ENCODE peak calls at places on chromosomes 13 and 19, in four cellular contexts. E is vagina, L is HepG2, F is A549. V is an unnamed sample.
A peak's percentile ranks its signal among the peaks of the same experiment; 100 is the strongest.

GRCh38 chr19:15107056-15108010 is at the start of gene SYDE1:
- DNase-seq in E (no peak), L (peak; percentile 50), F (peak; percentile 33), V (no peak)

GRCh38 chr19:20860339-20860738 is 62.7 kb upstream of the ZNF85 start:
- DNase-seq in E (no peak), L (no peak), F (no peak), V (no peak)

GRCh38 chr19:10884273-10884672 is 12.9 kb downstream of the CARM1 start:
- DNase-seq in E (no peak), L (no peak), F (no peak), V (no peak)

GRCh38 chr19:6126335-6126974 is 9.0 kb upstream of the ACSBG2 start:
- DNase-seq in E (no peak), L (peak; percentile 67), F (peak; percentile 86), V (no peak)

GRCh38 chr19:42076375-42076944 is 494 bp downstream of the ZNF574 start:
- DNase-seq in E (no peak), L (no peak), F (no peak), V (no peak)

GRCh38 chr13:24148414-24149305 is 11.9 kb upstream of the SPATA13 start:
- DNase-seq in E (no peak), L (peak; percentile 90), F (peak; percentile 92), V (no peak)

GRCh38 chr13:24505256-24505655 is 7.3 kb downstream of the PARP4 start:
- DNase-seq in E (no peak), L (no peak), F (no peak), V (peak; percentile 42)

GRCh38 chr13:79837741-79838450 is 356.9 kb downstream of the NDFIP2 start:
- DNase-seq in E (no peak), L (no peak), F (no peak), V (no peak)

GRCh38 chr13:110853235-110853721 is 61.6 kb downstream of the ANKRD10 start:
- DNase-seq in E (peak; percentile 37), L (no peak), F (no peak), V (no peak)

GRCh38 chr13:28528388-28528787 is 33.5 kb upstream of the FLT1 start:
- DNase-seq in E (no peak), L (no peak), F (no peak), V (no peak)

GRCh38 chr19:34178276-34178614 is 5.9 kb downstream of the LSM14A start:
- DNase-seq in E (no peak), L (no peak), F (no peak), V (no peak)

GRCh38 chr19:29668746-29669609 is 3.7 kb downstream of the PLEKHF1 start:
- DNase-seq in E (no peak), L (no peak), F (no peak), V (no peak)

GRCh38 chr19:17751103-17751911 is at the start of gene FCHO1:
- DNase-seq in E (no peak), L (peak; percentile 45), F (no peak), V (peak; percentile 78)
- TF ChIP-seq POLR2A in E (no peak), L (peak; percentile 26), F (no peak), V (no peak)

GRCh38 chr13:75541287-75541686 is 3.6 kb upstream of the COMMD6 start:
- DNase-seq in E (no peak), L (no peak), F (no peak), V (no peak)

GRCh38 chr13:75533866-75534265 is 3.8 kb downstream of the COMMD6 start:
- DNase-seq in E (no peak), L (no peak), F (no peak), V (no peak)

GRCh38 chr13:75541961-75542360 is 4.3 kb upstream of the COMMD6 start:
- DNase-seq in E (no peak), L (no peak), F (no peak), V (no peak)

DNA sequence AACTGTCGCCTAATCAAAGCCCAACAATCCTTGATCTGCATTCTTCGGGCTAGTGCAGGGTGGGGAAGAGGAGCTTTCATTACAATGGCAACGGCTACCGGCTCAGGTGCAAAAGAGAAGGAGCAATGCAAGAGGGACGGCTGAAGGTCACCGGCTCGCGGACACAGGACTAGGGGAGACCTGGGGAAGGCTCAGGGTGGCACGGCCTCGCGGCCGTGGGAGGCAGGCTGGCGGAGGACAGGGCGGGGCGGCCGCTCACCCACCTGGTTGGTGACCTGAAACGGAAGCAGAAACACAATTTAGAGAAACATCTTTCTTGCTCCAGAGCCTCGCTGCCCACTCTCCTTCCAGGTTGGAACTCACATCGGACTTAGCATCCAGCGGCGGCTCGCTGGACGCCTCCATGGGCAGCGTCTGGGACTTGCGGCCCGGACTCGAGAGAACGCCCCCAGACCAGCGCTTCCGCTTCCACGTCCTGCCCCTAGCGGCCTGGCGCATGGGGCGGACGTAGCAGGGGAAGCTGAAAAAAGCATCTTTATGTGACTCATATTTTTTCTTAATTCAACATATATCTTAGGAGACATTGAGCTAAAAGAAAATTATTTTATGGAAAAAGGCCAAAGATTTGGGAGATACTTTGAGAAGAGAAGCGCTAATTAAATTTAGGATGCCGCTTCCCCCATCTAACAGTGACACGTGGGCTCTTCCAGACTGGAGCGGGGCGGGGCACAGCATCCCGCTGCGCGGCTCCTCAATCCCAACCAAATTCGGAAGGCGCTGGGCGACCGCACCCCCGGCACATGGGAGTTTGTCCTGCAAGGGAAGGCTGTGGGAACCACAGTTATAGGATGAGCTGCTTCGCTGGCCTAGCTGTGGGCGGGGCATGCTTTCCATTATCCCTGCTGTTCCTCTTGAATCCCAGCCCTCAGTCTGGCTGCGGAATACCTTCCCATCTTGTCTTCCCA is at the start of gene COMMD6:
- DNase-seq in E (no peak), L (peak; percentile 72), F (peak; percentile 93), V (peak; percentile 76)
- TF ChIP-seq POLR2A in E (no peak), L (peak; percentile 89), F (peak; percentile 94), V (no peak)

GRCh38 chr19:3178973-3179738 is 587 bp downstream of the S1PR4 start:
- DNase-seq in E (no peak), L (no peak), F (no peak), V (no peak)
- TF ChIP-seq POLR2A in E (no peak), L (no peak), F (no peak), V (no peak)

GRCh38 chr19:800360-801029 is 3.2 kb downstream of the PTBP1 start:
- DNase-seq in E (no peak), L (peak; percentile 70), F (no peak), V (no peak)
- TF ChIP-seq POLR2A in E (no peak), L (peak; percentile 17), F (no peak), V (no peak)

GRCh38 chr13:51154029-51154555 is 43.0 kb upstream of the C13orf42 start:
- DNase-seq in E (no peak), L (no peak), F (no peak), V (no peak)

GRCh38 chr13:51151463-51151862 is 40.4 kb upstream of the C13orf42 start:
- DNase-seq in E (no peak), L (no peak), F (no peak), V (no peak)

GRCh38 chr13:51148952-51149573 is 38.0 kb upstream of the C13orf42 start:
- DNase-seq in E (no peak), L (no peak), F (peak; percentile 40), V (no peak)

GRCh38 chr13:51153527-51153926 is 42.5 kb upstream of the C13orf42 start:
- DNase-seq in E (no peak), L (no peak), F (no peak), V (no peak)

DNA sequence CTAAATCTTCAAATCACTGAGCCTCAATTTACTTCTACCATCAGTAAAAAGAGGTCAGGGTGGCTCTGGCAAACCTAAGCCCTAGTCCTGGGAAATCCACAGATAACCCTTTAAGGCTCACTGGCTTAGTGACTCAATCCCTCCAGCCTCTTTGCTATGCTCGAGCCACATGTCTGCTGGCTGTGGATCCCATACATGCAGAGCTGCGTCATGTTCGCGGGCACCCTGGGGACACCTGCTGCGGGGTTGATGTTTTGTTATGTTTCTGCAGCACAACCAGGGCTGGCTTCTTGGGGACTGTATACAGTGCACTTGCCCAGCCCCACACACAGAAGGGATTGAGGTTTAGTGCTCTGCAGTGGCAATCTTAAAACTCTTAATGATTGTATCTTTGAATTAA is 41.6 kb upstream of the C13orf42 start:
- DNase-seq in E (no peak), L (no peak), F (no peak), V (no peak)
- TF ChIP-seq POLR2A in E (no peak), L (no peak), F (no peak), V (no peak)

GRCh38 chr19:51124729-51125128 is at the start of gene SIGLEC9:
- DNase-seq in E (no peak), L (no peak), F (no peak), V (no peak)
- TF ChIP-seq POLR2A in E (no peak), L (no peak), F (no peak), V (no peak)

DNA sequence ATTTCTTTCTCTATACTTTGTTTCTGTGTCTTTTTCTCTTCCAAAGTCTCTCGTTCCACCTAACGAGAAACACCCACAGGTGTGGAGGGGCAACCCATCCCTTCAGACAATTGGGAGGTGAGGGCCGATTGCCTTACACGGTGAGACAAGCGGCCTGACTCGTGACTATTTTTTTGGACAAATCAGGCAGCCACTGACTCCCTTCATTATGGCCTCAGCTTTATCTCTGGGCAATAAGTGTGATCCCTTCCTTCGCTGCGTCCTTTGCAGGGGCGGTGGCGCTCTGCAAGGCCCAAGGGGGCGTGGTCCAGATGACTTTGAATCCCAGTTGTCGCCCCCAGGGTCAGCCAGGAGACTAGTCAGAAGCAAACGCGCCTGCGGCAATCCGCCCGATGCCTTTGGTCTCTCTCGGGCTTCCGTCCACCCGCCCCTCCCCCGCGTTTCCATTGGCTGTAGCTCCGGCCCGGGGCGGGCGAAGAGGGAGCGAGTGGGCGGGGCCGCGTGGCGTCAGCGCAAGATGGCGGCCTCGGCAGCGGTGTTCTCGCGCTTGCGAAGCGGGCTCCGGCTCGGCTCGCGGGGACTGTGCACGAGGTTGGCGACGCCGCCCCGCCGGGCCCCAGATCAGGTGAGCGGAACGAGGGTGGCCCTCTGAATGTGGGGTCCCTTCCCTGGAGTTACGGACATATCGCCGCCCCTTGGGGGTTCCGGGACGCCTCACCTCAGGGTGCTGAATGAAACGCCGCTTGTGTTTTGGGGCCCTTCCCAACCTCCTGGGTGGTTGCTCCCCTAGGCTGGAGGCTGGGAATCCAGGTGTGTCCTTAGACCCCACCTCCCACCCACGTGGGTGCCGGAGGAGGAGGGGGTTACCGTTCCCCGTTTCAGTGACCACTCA is at the start of gene TIMM50:
- DNase-seq in E (no peak), L (peak; percentile 94), F (peak; percentile 97), V (peak; percentile 99)
- TF ChIP-seq POLR2A in E (no peak), L (peak; percentile 82), F (peak; percentile 93), V (peak; percentile 44)

GRCh38 chr19:2168619-2169424 is 5.1 kb downstream of the DOT1L start:
- DNase-seq in E (no peak), L (peak; percentile 99), F (peak; percentile 98), V (peak; percentile 99)
- TF ChIP-seq POLR2A in E (no peak), L (peak; percentile 69), F (no peak), V (no peak)